ENCODE peak calls at places on chromosomes 6 and 20, in five cellular contexts. G is A549, M is K562, L is HepG2, Q is GM12878. Y is an unnamed sample.

GRCh38 chr6:85078071-85078470 is 313.7 kb upstream of the TBX18 start:
- DNase-seq in G (peak; percentile 23), M (no peak), L (peak; percentile 5), Q (no peak), Y (peak; percentile 48)

GRCh38 chr6:46113370-46113769 is 16.4 kb upstream of the ENPP4 start:
- DNase-seq in G (no peak), M (no peak), L (no peak), Q (no peak), Y (no peak)

GRCh38 chr6:162260024-162260423 is 467.5 kb downstream of the PRKN start:
- DNase-seq in G (no peak), M (no peak), L (no peak), Q (no peak), Y (no peak)

GRCh38 chr6:82263916-82264315 is 16.4 kb upstream of the IBTK start:
- DNase-seq in G (no peak), M (no peak), L (no peak), Q (no peak), Y (no peak)

GRCh38 chr6:48919555-48919954 is 543.5 kb downstream of the MMUT start:
- DNase-seq in G (no peak), M (no peak), L (no peak), Q (no peak), Y (no peak)

GRCh38 chr20:10555865-10556308 is 117.9 kb downstream of the JAG1 start:
- DNase-seq in G (peak; percentile 66), M (no peak), L (peak; percentile 91), Q (no peak), Y (peak; percentile 68)

GRCh38 chr6:112311950-112312547 is 35.1 kb upstream of the RFPL4B start:
- DNase-seq in G (no peak), M (peak; percentile 40), L (peak; percentile 7), Q (no peak), Y (peak; percentile 51)

GRCh38 chr20:44008806-44009678 is 94.4 kb downstream of the TOX2 start:
- DNase-seq in G (peak; percentile 49), M (no peak), L (no peak), Q (no peak), Y (no peak)

GRCh38 chr6:150592377-150592995 is 7.2 kb upstream of the PLEKHG1 start:
- DNase-seq in G (no peak), M (no peak), L (no peak), Q (no peak), Y (no peak)

GRCh38 chr20:51871943-51872342 is 69.6 kb upstream of the SALL4 start:
- DNase-seq in G (no peak), M (no peak), L (no peak), Q (no peak), Y (no peak)

GRCh38 chr20:5315807-5316187 is 957 bp downstream of the PROKR2 start:
- DNase-seq in G (no peak), M (no peak), L (no peak), Q (no peak), Y (no peak)

GRCh38 chr20:10388571-10388970 is 45.5 kb downstream of the MKKS start:
- DNase-seq in G (no peak), M (no peak), L (no peak), Q (no peak), Y (no peak)

GRCh38 chr20:18527339-18527738 is 19.6 kb downstream of the SEC23B start:
- DNase-seq in G (no peak), M (no peak), L (no peak), Q (no peak), Y (no peak)

GRCh38 chr20:23022849-23023248 is 12.3 kb upstream of the SSTR4 start:
- DNase-seq in G (no peak), M (no peak), L (no peak), Q (no peak), Y (no peak)

GRCh38 chr20:21513881-21514540 is at the start of gene NKX2-2:
- DNase-seq in G (no peak), M (no peak), L (no peak), Q (no peak), Y (no peak)

GRCh38 chr6:30238178-30238795 is 25.1 kb upstream of the TRIM26 start:
- DNase-seq in G (peak; percentile 50), M (no peak), L (peak; percentile 60), Q (no peak), Y (no peak)

GRCh38 chr6:23841116-23841515 is 284.9 kb upstream of the NRSN1 start:
- DNase-seq in G (no peak), M (no peak), L (no peak), Q (no peak), Y (no peak)

GRCh38 chr6:126054258-126054702 is 67.9 kb downstream of the TRMT11 start:
- DNase-seq in G (peak; percentile 43), M (peak; percentile 16), L (no peak), Q (no peak), Y (no peak)

GRCh38 chr20:25227317-25227831 is 20.5 kb upstream of the PYGB start:
- DNase-seq in G (peak; percentile 68), M (no peak), L (peak; percentile 94), Q (no peak), Y (peak; percentile 47)

GRCh38 chr6:83313880-83314279 is 117.0 kb downstream of the ME1 start:
- DNase-seq in G (no peak), M (no peak), L (no peak), Q (no peak), Y (no peak)

GRCh38 chr6:80021591-80021990 is 17.1 kb downstream of the TTK start:
- DNase-seq in G (no peak), M (no peak), L (no peak), Q (no peak), Y (no peak)

GRCh38 chr6:12472601-12473038 is 182.5 kb downstream of the EDN1 start:
- DNase-seq in G (peak; percentile 50), M (no peak), L (peak; percentile 68), Q (no peak), Y (no peak)

GRCh38 chr6:75283907-75284284 is 696 bp downstream of the TMEM30A start:
- DNase-seq in G (no peak), M (peak; percentile 8), L (no peak), Q (no peak), Y (no peak)

GRCh38 chr6:85390105-85390728 is 59.7 kb upstream of the NT5E start:
- DNase-seq in G (peak; percentile 77), M (no peak), L (peak; percentile 87), Q (no peak), Y (no peak)

GRCh38 chr20:24492031-24492607 is 22.7 kb downstream of the SYNDIG1 start:
- DNase-seq in G (peak; percentile 22), M (peak; percentile 20), L (peak; percentile 21), Q (no peak), Y (no peak)

GRCh38 chr20:58073945-58074920 is 154.2 kb downstream of the ANKRD60 start:
- DNase-seq in G (no peak), M (no peak), L (no peak), Q (no peak), Y (peak; percentile 81)

GRCh38 chr6:149363154-149363553 is 36.9 kb upstream of the SUMO4 start:
- DNase-seq in G (no peak), M (no peak), L (no peak), Q (no peak), Y (no peak)

GRCh38 chr20:17228624-17229061 is 1.8 kb downstream of the PCSK2 start:
- DNase-seq in G (no peak), M (peak; percentile 4), L (no peak), Q (no peak), Y (no peak)
- TF ChIP-seq MYC in G (no peak), M (no peak), L (no peak), Q (no peak), Y (no peak)

GRCh38 chr6:152858151-152858550 is 107.6 kb downstream of the VIP start:
- DNase-seq in G (no peak), M (no peak), L (no peak), Q (no peak), Y (no peak)
- H3K4me1 ChIP-seq in G (no peaks in the 10 kb centered on the region), M (peaks cover 3% of the 10 kb centered on the region), L (no peaks in the 10 kb centered on the region), Q (no peaks in the 10 kb centered on the region), Y (no peaks in the 10 kb centered on the region)

GRCh38 chr6:156839591-156840001 is 62.4 kb downstream of the ARID1B start:
- DNase-seq in G (no peak), M (peak; percentile 32), L (no peak), Q (no peak), Y (peak; percentile 32)
- H3K27ac ChIP-seq in G (no peak overlapping the region), M (peak overlapping the region; percentile 29), L (no peak overlapping the region), Q (no peak overlapping the region), Y (no peak overlapping the region)

DNA sequence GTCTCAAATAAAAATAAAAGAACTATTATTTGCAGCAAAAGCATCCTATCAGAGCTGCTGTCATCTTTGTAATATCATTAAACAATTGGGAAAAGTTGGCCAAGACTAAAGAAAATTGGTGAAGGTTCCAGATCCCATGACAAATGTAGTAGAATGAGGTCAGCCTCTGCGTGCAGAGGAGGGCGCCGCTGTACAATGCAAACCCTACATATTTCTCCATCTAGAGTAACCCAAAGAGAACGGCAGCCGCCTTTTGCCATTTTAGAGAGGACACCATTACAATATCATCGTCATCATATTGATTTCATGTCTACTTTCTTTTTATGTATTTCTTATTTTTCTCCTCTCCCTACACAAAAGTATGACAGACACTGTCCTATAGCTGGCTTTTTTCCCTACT is 59.5 kb downstream of the ZMYND8 start:
- DNase-seq in G (peak; percentile 44), M (no peak), L (no peak), Q (no peak), Y (no peak)
- TF ChIP-seq MYC in G (no peak), M (no peak), L (no peak), Q (no peak), Y (no peak)

DNA sequence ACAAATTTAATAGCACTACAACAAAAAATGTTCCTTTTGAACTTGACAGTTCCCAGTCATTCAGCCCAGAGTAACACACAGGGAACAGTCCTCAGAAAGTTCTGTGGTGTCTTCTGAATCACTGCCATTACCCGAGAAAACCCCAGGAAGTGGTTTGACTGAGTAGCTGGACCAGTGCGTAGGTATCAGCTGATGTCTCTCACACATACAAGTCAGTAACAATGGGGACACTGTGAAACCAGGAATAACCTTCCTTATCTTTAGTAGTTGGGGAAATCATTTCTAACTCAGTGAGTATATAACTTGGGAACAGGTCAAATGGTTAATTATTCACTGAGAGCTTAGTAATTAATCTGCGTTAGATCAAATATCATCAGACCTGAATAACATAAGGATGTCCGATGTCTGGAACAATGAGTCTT is 73.1 kb downstream of the HIVEP2 start:
- DNase-seq in G (no peak), M (no peak), L (peak; percentile 83), Q (no peak), Y (peak; percentile 90)
- H3K4me1 ChIP-seq in G (peaks cover 35% of the 10 kb centered on the region), M (peaks cover 9% of the 10 kb centered on the region), L (peaks cover 68% of the 10 kb centered on the region), Q (peaks cover 35% of the 10 kb centered on the region), Y (peaks cover 40% of the 10 kb centered on the region)

DNA sequence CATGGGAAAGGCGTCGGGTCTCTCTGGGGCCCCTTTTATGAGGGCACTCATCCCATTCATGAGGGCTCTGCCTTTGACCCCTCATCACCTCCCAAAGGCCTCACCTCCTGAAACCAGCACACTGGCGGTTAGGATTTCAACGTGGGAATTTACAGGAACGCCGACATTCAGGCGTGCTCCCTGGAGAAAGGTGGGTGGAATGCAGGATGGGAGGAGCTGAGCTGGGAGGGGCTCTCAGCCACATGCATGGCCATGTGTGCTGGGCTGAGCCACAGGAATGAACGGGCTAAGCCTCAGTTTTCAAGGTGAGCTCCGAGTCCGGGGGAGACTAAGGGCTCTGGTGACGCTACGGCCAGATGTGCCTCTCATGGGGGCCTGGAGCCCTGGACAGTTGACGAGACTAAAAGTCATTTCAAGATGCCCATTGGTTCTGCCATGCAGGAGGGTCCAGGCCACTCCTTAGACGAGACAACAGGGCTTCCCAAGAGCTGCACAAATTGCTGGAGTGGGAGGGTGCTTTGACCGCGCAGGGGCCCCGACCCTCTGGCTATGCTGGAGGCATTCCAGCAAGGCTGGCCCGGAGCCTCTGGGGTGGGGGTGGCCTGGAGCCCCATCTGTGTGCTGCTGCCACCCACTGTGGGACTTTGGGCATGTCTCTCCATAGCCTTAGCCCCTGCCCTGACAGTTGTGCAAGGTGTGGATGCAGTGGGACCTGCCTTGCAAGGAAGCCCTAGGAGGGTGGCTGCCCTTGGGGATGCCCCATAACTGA is 3.8 kb upstream of the ARFGAP1 start:
- DNase-seq in G (no peak), M (no peak), L (peak; percentile 48), Q (no peak), Y (no peak)
- H3K27ac ChIP-seq in G (no peak overlapping the region), M (no peak overlapping the region), L (no peak overlapping the region), Q (no peak overlapping the region), Y (no peak overlapping the region)

Y was measured in endothelial cell of umbilical vein.